ENCODE peak calls at places on chromosome 1, in six cellular contexts. K is cardiac muscle cell, L is right lobe of liver, T is lung, I is OCI-LY7, C is ovary. N is an unnamed sample. For H3K9me3, the result is how much of the 10 kb centered on the place peaks cover.

GRCh38 chr1:173126421-173126820 is 75.7 kb upstream of the TNFSF18 start:
- DNase-seq in T (no peak), K (no peak), C (no peak), L (no peak), I (no peak), N (no peak)

GRCh38 chr1:32770741-32771548 is 46.2 kb downstream of the YARS1 start:
- DNase-seq in T (no peak), L (no peak), K (no peak), C (no peak), I (no peak), N (no peak)

GRCh38 chr1:150551784-150552691 is 2.8 kb downstream of the ADAMTSL4 start:
- DNase-seq in C (peak), L (peak), I (no peak), K (no peak), T (peak), N (peak)

GRCh38 chr1:52636701-52637695 is 4.0 kb downstream of the SHISAL2A start:
- DNase-seq in T (no peak), L (no peak), K (no peak), C (no peak), I (peak), N (no peak)

GRCh38 chr1:234536756-234537155 is 57.8 kb upstream of the TARBP1 start:
- DNase-seq in I (no peak), T (no peak), L (no peak), K (no peak), C (no peak), N (no peak)

GRCh38 chr1:20255666-20256065 is 35.0 kb upstream of the VWA5B1 start:
- DNase-seq in C (no peak), T (no peak), K (no peak), L (no peak), I (no peak), N (peak)

GRCh38 chr1:175536369-175536768 is 207.0 kb downstream of the TNR start:
- DNase-seq in T (no peak), L (no peak), I (no peak), C (no peak), K (no peak), N (no peak)

GRCh38 chr1:114669562-114670082 is at the start of gene DENND2C:
- DNase-seq in C (no peak), T (no peak), L (no peak), I (peak), K (peak), N (no peak)

GRCh38 chr1:2943686-2944260 is 77.5 kb upstream of the ACTRT2 start:
- DNase-seq in I (no peak), K (no peak), T (no peak), C (no peak), L (no peak), N (no peak)
- H3K9me3 ChIP-seq in I (under half), K (under half), T (under half), C (under half), L (under half), N (under half)

GRCh38 chr1:47225430-47226100 is 6.5 kb downstream of the TAL1 start:
- DNase-seq in L (peak), T (no peak), C (no peak), I (no peak), K (peak), N (no peak)

GRCh38 chr1:47224676-47225399 is 7.2 kb downstream of the TAL1 start:
- DNase-seq in C (no peak), T (no peak), L (no peak), I (no peak), K (no peak), N (no peak)

GRCh38 chr1:47222476-47222875 is 9.5 kb downstream of the TAL1 start:
- DNase-seq in T (no peak), C (no peak), L (no peak), I (no peak), K (no peak), N (no peak)

GRCh38 chr1:47223921-47224675 is 7.9 kb downstream of the TAL1 start:
- DNase-seq in C (no peak), I (no peak), L (no peak), K (no peak), T (no peak), N (no peak)

GRCh38 chr1:47223174-47223920 is 8.7 kb downstream of the TAL1 start:
- DNase-seq in C (no peak), K (no peak), T (no peak), I (no peak), L (no peak), N (no peak)
- H3K4me3 ChIP-seq in C (no peak), K (no peak), T (no peak), I (no peak), L (no peak), N (no peak)

GRCh38 chr1:246651012-246651411 is 73.2 kb upstream of the SCCPDH start:
- DNase-seq in I (no peak), L (no peak), T (no peak), K (no peak), C (no peak), N (peak)
- H3K27ac ChIP-seq in I (no peak), L (no peak), T (no peak), K (no peak), C (no peak), N (peak)

GRCh38 chr1:4086921-4087320 is 186.8 kb upstream of the C1orf174 start:
- DNase-seq in I (peak), L (no peak), C (no peak), T (no peak), K (no peak), N (no peak)
- H3K9me3 ChIP-seq in I (under half), L (under half), C (under half), T (under half), K (under half), N (under half)

DNA sequence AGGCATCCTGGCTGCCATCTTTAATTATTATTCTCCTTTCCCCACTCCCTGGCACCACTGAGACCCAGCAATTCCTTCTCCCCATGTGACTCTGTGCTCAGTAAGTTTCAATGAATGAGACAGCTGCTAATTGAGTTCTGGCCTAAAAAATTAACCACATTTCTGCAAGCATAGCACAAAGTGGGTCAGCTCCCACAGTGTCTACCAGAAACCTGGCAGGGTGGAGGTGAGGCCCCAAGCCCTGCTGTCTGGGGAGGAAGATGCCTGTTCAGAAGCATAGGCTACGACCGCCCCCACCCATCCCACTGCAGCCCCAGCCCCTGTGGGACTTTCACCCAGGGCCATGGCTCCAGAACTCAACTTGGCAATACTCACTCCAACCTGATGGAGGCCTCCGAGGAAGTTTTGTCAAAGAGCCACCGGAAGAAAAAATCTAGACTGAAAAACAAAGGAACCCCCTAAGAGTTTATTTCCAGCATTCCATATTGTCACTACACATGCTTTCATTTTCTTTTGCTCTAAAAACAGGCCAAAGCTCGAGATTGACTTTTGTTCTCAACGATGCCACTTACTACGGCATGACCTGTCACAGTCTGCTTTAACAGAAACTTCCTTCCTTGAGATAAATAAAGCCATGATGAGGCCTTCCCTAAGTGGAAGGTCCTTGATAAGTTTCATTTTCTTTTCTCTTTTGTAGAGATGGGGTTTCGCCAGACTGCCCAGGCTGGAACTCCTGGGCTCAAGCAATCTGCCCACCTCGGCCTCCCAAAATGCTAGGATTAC is 26.5 kb downstream of the TMEM63A start:
- DNase-seq in K (no peak), I (no peak), T (no peak), C (no peak), L (no peak), N (no peak)
- H3K4me3 ChIP-seq in K (no peak), I (no peak), T (no peak), C (no peak), L (no peak), N (no peak)

GRCh38 chr1:63877816-63878215 is 104.0 kb downstream of the ROR1 start:
- DNase-seq in K (no peak), C (no peak), T (peak), I (no peak), L (no peak), N (no peak)
- H3K27ac ChIP-seq in K (no peak), C (no peak), T (no peak), I (no peak), L (no peak), N (no peak)

GRCh38 chr1:167322483-167322882 is 101.8 kb downstream of the POU2F1 start:
- DNase-seq in L (no peak), T (no peak), C (no peak), I (no peak), K (no peak), N (no peak)

GRCh38 chr1:167328306-167328705 is 107.6 kb downstream of the POU2F1 start:
- DNase-seq in T (no peak), K (no peak), C (no peak), I (peak), L (no peak), N (no peak)

GRCh38 chr1:167330601-167331293 is 110.1 kb downstream of the POU2F1 start:
- DNase-seq in I (peak), T (no peak), C (no peak), K (no peak), L (no peak), N (no peak)

GRCh38 chr1:167328762-167329483 is 108.2 kb downstream of the POU2F1 start:
- DNase-seq in L (no peak), I (peak), K (peak), C (no peak), T (no peak), N (peak)

GRCh38 chr1:167325151-167325550 is 104.5 kb downstream of the POU2F1 start:
- DNase-seq in T (no peak), I (no peak), K (no peak), C (no peak), L (no peak), N (no peak)
- H3K9me3 ChIP-seq in T (under half), I (half or more), K (under half), C (under half), L (under half), N (under half)

N was measured in A673.